ENCODE peak calls at places on chromosomes 12 and 14, in eight cellular contexts. One of them, this sample, is unnamed.

GRCh38 chr12:109981311-109981710 is 14.9 kb downstream of the GIT2 start:
- DNase-seq in B cell: no peak
- DNase-seq in A673: no peak
- DNase-seq in neural progenitor cell: no peak
- DNase-seq in fibroblast of pulmonary artery: no peak
- DNase-seq in endothelial cell: no peak
- DNase-seq in GM12865: no peak
- DNase-seq in tibial artery: no peak
- DNase-seq in this sample: no peak

GRCh38 chr12:26054383-26054782 is 70.5 kb downstream of the BHLHE41 start:
- DNase-seq in neural progenitor cell: no peak
- DNase-seq in GM12865: no peak
- DNase-seq in B cell: no peak
- DNase-seq in endothelial cell: no peak
- DNase-seq in A673: no peak
- DNase-seq in fibroblast of pulmonary artery: no peak
- DNase-seq in tibial artery: no peak
- DNase-seq in this sample: no peak

GRCh38 chr12:27868165-27868564 is 88.1 kb upstream of the MANSC4 start:
- DNase-seq in GM12865: no peak
- DNase-seq in fibroblast of pulmonary artery: peak
- DNase-seq in B cell: no peak
- DNase-seq in A673: no peak
- DNase-seq in endothelial cell: no peak
- DNase-seq in tibial artery: no peak
- DNase-seq in neural progenitor cell: no peak
- DNase-seq in this sample: no peak

GRCh38 chr14:92173668-92174067 is 51.9 kb downstream of the CPSF2 start:
- DNase-seq in tibial artery: no peak
- DNase-seq in B cell: no peak
- DNase-seq in fibroblast of pulmonary artery: no peak
- DNase-seq in endothelial cell: no peak
- DNase-seq in A673: no peak
- DNase-seq in neural progenitor cell: no peak
- DNase-seq in GM12865: no peak
- DNase-seq in this sample: no peak

GRCh38 chr14:85483652-85484051 is 46.3 kb upstream of the FLRT2 start:
- DNase-seq in GM12865: no peak
- DNase-seq in fibroblast of pulmonary artery: no peak
- DNase-seq in A673: no peak
- DNase-seq in tibial artery: no peak
- DNase-seq in endothelial cell: no peak
- DNase-seq in B cell: no peak
- DNase-seq in neural progenitor cell: no peak
- DNase-seq in this sample: no peak

GRCh38 chr14:22814373-22814772 is 862 bp downstream of the SLC7A7 start:
- DNase-seq in A673: no peak
- DNase-seq in fibroblast of pulmonary artery: no peak
- DNase-seq in B cell: no peak
- DNase-seq in GM12865: no peak
- DNase-seq in tibial artery: no peak
- DNase-seq in endothelial cell: no peak
- DNase-seq in neural progenitor cell: no peak
- DNase-seq in this sample: no peak

GRCh38 chr12:92411687-92412086 is 266.0 kb upstream of the BTG1 start:
- DNase-seq in neural progenitor cell: no peak
- DNase-seq in A673: no peak
- DNase-seq in tibial artery: no peak
- DNase-seq in fibroblast of pulmonary artery: no peak
- DNase-seq in endothelial cell: no peak
- DNase-seq in B cell: no peak
- DNase-seq in GM12865: no peak
- DNase-seq in this sample: no peak

GRCh38 chr14:104548802-104549535 is 30.6 kb upstream of the C14orf180 start:
- DNase-seq in tibial artery: no peak
- DNase-seq in GM12865: no peak
- DNase-seq in endothelial cell: no peak
- DNase-seq in B cell: no peak
- DNase-seq in fibroblast of pulmonary artery: no peak
- DNase-seq in neural progenitor cell: no peak
- DNase-seq in A673: no peak
- DNase-seq in this sample: no peak

GRCh38 chr12:101407054-101407437 is 526 bp downstream of the ARL1 start:
- DNase-seq in fibroblast of pulmonary artery: no peak
- DNase-seq in GM12865: no peak
- DNase-seq in neural progenitor cell: peak
- DNase-seq in B cell: no peak
- DNase-seq in A673: no peak
- DNase-seq in endothelial cell: no peak
- DNase-seq in tibial artery: no peak
- DNase-seq in this sample: no peak

DNA sequence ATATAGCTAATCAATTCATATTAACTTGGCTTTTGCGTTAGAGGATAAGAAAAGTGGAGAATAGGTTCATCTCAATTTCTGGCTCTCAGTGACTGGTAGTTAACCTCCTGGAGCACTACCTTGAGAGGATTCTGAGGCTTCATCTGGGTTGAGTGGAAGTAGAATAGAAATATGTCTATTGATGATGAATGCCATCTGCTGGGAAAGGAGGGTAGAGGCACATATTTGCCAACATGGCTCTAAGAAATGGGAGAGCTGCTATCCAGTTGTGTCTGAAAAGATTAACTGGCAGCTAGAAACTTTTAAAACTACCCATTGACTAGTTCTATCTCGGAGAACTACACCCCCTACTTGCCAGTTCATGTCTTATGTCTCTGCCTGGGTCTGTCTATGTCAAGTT is 530.1 kb downstream of the NRXN3 start:
- DNase-seq in neural progenitor cell: no peak
- DNase-seq in GM12865: no peak
- DNase-seq in fibroblast of pulmonary artery: no peak
- DNase-seq in B cell: no peak
- DNase-seq in A673: peak
- DNase-seq in endothelial cell: no peak
- DNase-seq in tibial artery: no peak
- DNase-seq in this sample: no peak
- TF ChIP-seq CTCF in neural progenitor cell: no peak
- TF ChIP-seq CTCF in GM12865: no peak
- TF ChIP-seq CTCF in fibroblast of pulmonary artery: no peak
- TF ChIP-seq CTCF in B cell: no peak
- TF ChIP-seq CTCF in A673: peak
- TF ChIP-seq CTCF in endothelial cell: no peak
- TF ChIP-seq CTCF in tibial artery: no peak
- TF ChIP-seq CTCF in this sample: no peak

GRCh38 chr14:65361920-65362319 is 50.6 kb upstream of the FUT8 start:
- DNase-seq in tibial artery: peak
- DNase-seq in fibroblast of pulmonary artery: peak
- DNase-seq in endothelial cell: no peak
- DNase-seq in GM12865: no peak
- DNase-seq in A673: no peak
- DNase-seq in B cell: no peak
- DNase-seq in neural progenitor cell: no peak
- DNase-seq in this sample: no peak

GRCh38 chr14:65356327-65356836 is 56.1 kb upstream of the FUT8 start:
- DNase-seq in A673: peak
- DNase-seq in tibial artery: no peak
- DNase-seq in fibroblast of pulmonary artery: peak
- DNase-seq in B cell: no peak
- DNase-seq in endothelial cell: no peak
- DNase-seq in GM12865: peak
- DNase-seq in neural progenitor cell: no peak
- DNase-seq in this sample: no peak

GRCh38 chr14:65360144-65360784 is 52.3 kb upstream of the FUT8 start:
- DNase-seq in B cell: no peak
- DNase-seq in tibial artery: no peak
- DNase-seq in endothelial cell: no peak
- DNase-seq in A673: no peak
- DNase-seq in neural progenitor cell: no peak
- DNase-seq in GM12865: no peak
- DNase-seq in fibroblast of pulmonary artery: no peak
- DNase-seq in this sample: no peak

GRCh38 chr14:65357091-65357490 is 55.4 kb upstream of the FUT8 start:
- DNase-seq in B cell: no peak
- DNase-seq in GM12865: peak
- DNase-seq in endothelial cell: no peak
- DNase-seq in tibial artery: no peak
- DNase-seq in fibroblast of pulmonary artery: no peak
- DNase-seq in A673: no peak
- DNase-seq in neural progenitor cell: no peak
- DNase-seq in this sample: no peak

DNA sequence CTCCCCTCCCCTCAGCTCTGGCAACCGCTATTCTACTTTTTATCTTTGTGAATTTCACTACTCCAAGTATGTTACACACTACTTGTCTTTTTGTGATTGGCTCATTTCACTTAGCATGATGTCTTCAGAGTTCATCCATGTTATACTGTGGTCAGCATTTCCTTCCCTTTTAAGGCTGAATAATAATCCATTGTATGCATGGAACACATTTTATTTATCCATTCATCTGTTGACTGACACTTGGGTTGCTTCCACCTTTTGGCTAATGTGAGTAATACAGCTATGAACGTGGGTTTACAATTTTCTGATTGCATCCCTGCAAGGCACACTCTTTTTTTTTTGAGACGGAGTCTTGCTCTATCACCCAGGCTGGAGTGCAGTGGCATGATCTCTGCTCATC is 53.0 kb upstream of the FUT8 start:
- DNase-seq in fibroblast of pulmonary artery: peak
- DNase-seq in B cell: no peak
- DNase-seq in A673: no peak
- DNase-seq in endothelial cell: no peak
- DNase-seq in neural progenitor cell: no peak
- DNase-seq in GM12865: no peak
- DNase-seq in tibial artery: no peak
- DNase-seq in this sample: no peak
- TF ChIP-seq CTCF in fibroblast of pulmonary artery: peak
- TF ChIP-seq CTCF in B cell: no peak
- TF ChIP-seq CTCF in A673: no peak
- TF ChIP-seq CTCF in endothelial cell: no peak
- TF ChIP-seq CTCF in neural progenitor cell: no peak
- TF ChIP-seq CTCF in GM12865: no peak
- TF ChIP-seq CTCF in tibial artery: no peak
- TF ChIP-seq CTCF in this sample: peak

DNA sequence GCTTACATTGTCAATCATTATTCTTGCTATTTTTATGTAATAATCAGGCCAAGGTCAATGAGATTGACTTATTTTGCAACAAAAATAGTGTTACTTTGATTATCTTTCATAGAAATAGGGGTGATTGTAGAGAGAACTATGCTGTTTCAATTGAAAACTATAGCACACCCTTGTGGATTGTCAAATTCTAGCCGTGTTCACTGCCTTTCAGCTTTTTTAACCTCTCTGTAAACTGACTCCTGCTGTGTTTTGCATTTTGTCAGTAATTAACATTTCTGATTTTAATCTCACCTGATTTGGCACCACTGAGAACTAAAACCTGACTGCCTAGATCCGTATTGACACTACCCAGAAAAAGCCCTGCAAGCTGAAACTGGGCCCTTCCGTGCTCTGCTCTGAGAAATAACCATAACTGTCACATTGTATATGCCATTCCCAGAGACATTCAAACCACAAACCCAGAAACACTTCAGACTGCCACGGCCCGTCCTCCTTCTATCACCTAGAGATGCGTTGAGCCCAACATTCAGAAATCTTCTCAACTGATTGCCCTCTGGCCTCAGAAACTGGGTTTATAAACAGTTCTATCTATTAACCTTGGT is 26.6 kb upstream of the ETV6 start:
- DNase-seq in tibial artery: no peak
- DNase-seq in B cell: no peak
- DNase-seq in neural progenitor cell: no peak
- DNase-seq in GM12865: peak
- DNase-seq in endothelial cell: no peak
- DNase-seq in A673: peak
- DNase-seq in fibroblast of pulmonary artery: no peak
- DNase-seq in this sample: no peak
- TF ChIP-seq CTCF in tibial artery: no peak
- TF ChIP-seq CTCF in B cell: no peak
- TF ChIP-seq CTCF in neural progenitor cell: peak
- TF ChIP-seq CTCF in GM12865: peak
- TF ChIP-seq CTCF in endothelial cell: no peak
- TF ChIP-seq CTCF in A673: peak
- TF ChIP-seq CTCF in fibroblast of pulmonary artery: peak
- TF ChIP-seq CTCF in this sample: no peak

GRCh38 chr12:123150804-123151678 is at the start of gene PITPNM2:
- DNase-seq in GM12865: peak
- DNase-seq in A673: peak
- DNase-seq in endothelial cell: peak
- DNase-seq in B cell: peak
- DNase-seq in tibial artery: peak
- DNase-seq in fibroblast of pulmonary artery: peak
- DNase-seq in neural progenitor cell: peak
- DNase-seq in this sample: peak
- TF ChIP-seq CTCF in GM12865: peak
- TF ChIP-seq CTCF in A673: no peak
- TF ChIP-seq CTCF in endothelial cell: no peak
- TF ChIP-seq CTCF in B cell: no peak
- TF ChIP-seq CTCF in tibial artery: peak
- TF ChIP-seq CTCF in fibroblast of pulmonary artery: no peak
- TF ChIP-seq CTCF in neural progenitor cell: peak
- TF ChIP-seq CTCF in this sample: no peak

GRCh38 chr14:99645545-99646505 is 896 bp downstream of the HHIPL1 start:
- DNase-seq in neural progenitor cell: no peak
- DNase-seq in GM12865: no peak
- DNase-seq in tibial artery: no peak
- DNase-seq in endothelial cell: no peak
- DNase-seq in B cell: no peak
- DNase-seq in A673: no peak
- DNase-seq in fibroblast of pulmonary artery: no peak
- DNase-seq in this sample: no peak
- TF ChIP-seq CTCF in neural progenitor cell: no peak
- TF ChIP-seq CTCF in GM12865: no peak
- TF ChIP-seq CTCF in tibial artery: no peak
- TF ChIP-seq CTCF in endothelial cell: no peak
- TF ChIP-seq CTCF in B cell: no peak
- TF ChIP-seq CTCF in A673: no peak
- TF ChIP-seq CTCF in fibroblast of pulmonary artery: no peak
- TF ChIP-seq CTCF in this sample: no peak

GRCh38 chr12:31959701-31960391 is 631 bp downstream of the RESF1 start:
- DNase-seq in GM12865: peak
- DNase-seq in tibial artery: peak
- DNase-seq in B cell: peak
- DNase-seq in fibroblast of pulmonary artery: peak
- DNase-seq in neural progenitor cell: peak
- DNase-seq in A673: peak
- DNase-seq in endothelial cell: peak
- DNase-seq in this sample: peak
- TF ChIP-seq CTCF in GM12865: peak
- TF ChIP-seq CTCF in tibial artery: no peak
- TF ChIP-seq CTCF in B cell: peak
- TF ChIP-seq CTCF in fibroblast of pulmonary artery: no peak
- TF ChIP-seq CTCF in neural progenitor cell: no peak
- TF ChIP-seq CTCF in A673: no peak
- TF ChIP-seq CTCF in endothelial cell: no peak
- TF ChIP-seq CTCF in this sample: peak